ENCODE peak calls at places on chromosome 14, in six cellular contexts. G, X, Q, B, D and W are unnamed samples.
A peak's percentile ranks its signal among the peaks of the same experiment; 100 is the strongest.

GRCh38 chr14:70118064-70118463 is 70.7 kb downstream of the SLC8A3 start:
- DNase-seq in G (no peak), Q (no peak), X (no peak), D (no peak), B (no peak), W (no peak)

GRCh38 chr14:61811882-61812346 is 49.7 kb downstream of the SNAPC1 start:
- DNase-seq in Q (no peak), G (no peak), D (no peak), X (no peak), B (no peak), W (no peak)

GRCh38 chr14:95514131-95515079 is 2.0 kb downstream of the SYNE3 start:
- DNase-seq in Q (no peak), B (no peak), D (no peak), G (no peak), X (no peak), W (no peak)

GRCh38 chr14:104107611-104108569 is 22.4 kb downstream of the ASPG start:
- DNase-seq in X (peak; percentile 17), B (no peak), G (peak; percentile 47), D (peak; percentile 61), Q (no peak), W (no peak)

GRCh38 chr14:42224053-42224888 is 617.6 kb downstream of the LRFN5 start:
- DNase-seq in X (peak; percentile 37), G (no peak), D (peak; percentile 42), B (peak; percentile 5), Q (peak; percentile 60), W (peak; percentile 53)

GRCh38 chr14:50830932-50831703 is at the start of gene NIN:
- DNase-seq in B (no peak), X (peak; percentile 71), G (peak; percentile 87), Q (peak; percentile 33), D (peak; percentile 83), W (peak; percentile 54)

GRCh38 chr14:71324767-71325272 is 417.6 kb downstream of the PCNX1 start:
- DNase-seq in X (no peak), D (peak; percentile 37), Q (no peak), B (peak; percentile 89), G (no peak), W (no peak)

GRCh38 chr14:96094211-96094610 is 55.0 kb downstream of the C14orf132 start:
- DNase-seq in B (no peak), X (no peak), Q (no peak), D (no peak), G (no peak), W (no peak)

GRCh38 chr14:104580961-104581360 is 1.4 kb downstream of the C14orf180 start:
- DNase-seq in D (peak; percentile 56), B (no peak), G (peak; percentile 72), X (no peak), Q (no peak), W (no peak)

GRCh38 chr14:105255021-105255507 is 6.7 kb downstream of the BTBD6 start:
- DNase-seq in G (no peak), X (no peak), B (no peak), D (no peak), Q (no peak), W (no peak)

GRCh38 chr14:75522224-75522764 is at the start of gene BATF:
- DNase-seq in G (no peak), B (no peak), D (peak; percentile 53), X (no peak), Q (no peak), W (no peak)

GRCh38 chr14:50222061-50222613 is 9.2 kb downstream of the SOS2 start:
- DNase-seq in B (no peak), X (no peak), Q (no peak), D (no peak), G (no peak), W (no peak)

GRCh38 chr14:44620106-44621019 is 113.3 kb upstream of the FSCB start:
- DNase-seq in D (no peak), X (no peak), B (no peak), G (no peak), Q (no peak), W (no peak)

GRCh38 chr14:96920023-96920422 is 122.8 kb downstream of the VRK1 start:
- DNase-seq in G (no peak), Q (no peak), D (no peak), X (no peak), B (no peak), W (no peak)

GRCh38 chr14:90235179-90235976 is 21.0 kb upstream of the PSMC1 start:
- DNase-seq in B (no peak), Q (peak; percentile 13), D (peak; percentile 70), G (no peak), X (no peak), W (peak; percentile 48)

GRCh38 chr14:73750161-73750901 is 36.1 kb upstream of the PNMA1 start:
- DNase-seq in G (no peak), B (no peak), Q (no peak), D (no peak), X (no peak), W (no peak)

GRCh38 chr14:34981743-34982420 is 910 bp upstream of the SRP54 start:
- DNase-seq in X (peak; percentile 26), Q (no peak), B (no peak), D (peak; percentile 35), G (no peak), W (peak; percentile 7)

GRCh38 chr14:34982421-34983147 is at the start of gene SRP54:
- DNase-seq in G (peak; percentile 100), X (peak; percentile 99), D (peak; percentile 100), B (peak; percentile 95), Q (peak; percentile 100), W (peak; percentile 95)

GRCh38 chr14:34980337-34980900 is 2.4 kb upstream of the SRP54 start:
- DNase-seq in G (no peak), D (no peak), B (no peak), X (no peak), Q (no peak), W (no peak)

GRCh38 chr14:34985740-34986139 is 2.9 kb downstream of the SRP54 start:
- DNase-seq in G (no peak), D (no peak), X (no peak), Q (no peak), B (no peak), W (no peak)

GRCh38 chr14:34983148-34983760 is 462 bp downstream of the SRP54 start:
- DNase-seq in B (no peak), G (peak; percentile 68), D (no peak), Q (no peak), X (no peak), W (no peak)
- TF ChIP-seq EP300 in B (no peak), G (no peak), D (no peak), Q (no peak), X (no peak), W (no peak)

GRCh38 chr14:21309238-21309636 is 29.4 kb downstream of the RPGRIP1 start:
- DNase-seq in D (no peak), Q (no peak), X (no peak), G (no peak), B (no peak), W (no peak)

GRCh38 chr14:21307641-21308040 is 27.8 kb downstream of the RPGRIP1 start:
- DNase-seq in B (no peak), X (no peak), D (no peak), Q (no peak), G (no peak), W (no peak)

GRCh38 chr14:21308132-21308478 is 28.2 kb downstream of the RPGRIP1 start:
- DNase-seq in D (no peak), X (no peak), B (no peak), Q (peak; percentile 89), G (no peak), W (no peak)

GRCh38 chr14:21309956-21310355 is 30.1 kb downstream of the RPGRIP1 start:
- DNase-seq in G (no peak), D (no peak), Q (no peak), X (no peak), B (no peak), W (no peak)

GRCh38 chr14:21308479-21309237 is 28.8 kb downstream of the RPGRIP1 start:
- DNase-seq in G (peak; percentile 77), X (peak; percentile 31), Q (peak; percentile 100), D (peak; percentile 90), B (peak; percentile 88), W (peak; percentile 29)
- TF ChIP-seq POLR2A in G (no peak), X (no peak), Q (peak; percentile 95), D (peak; percentile 84), B (peak; percentile 82), W (no peak)

DNA sequence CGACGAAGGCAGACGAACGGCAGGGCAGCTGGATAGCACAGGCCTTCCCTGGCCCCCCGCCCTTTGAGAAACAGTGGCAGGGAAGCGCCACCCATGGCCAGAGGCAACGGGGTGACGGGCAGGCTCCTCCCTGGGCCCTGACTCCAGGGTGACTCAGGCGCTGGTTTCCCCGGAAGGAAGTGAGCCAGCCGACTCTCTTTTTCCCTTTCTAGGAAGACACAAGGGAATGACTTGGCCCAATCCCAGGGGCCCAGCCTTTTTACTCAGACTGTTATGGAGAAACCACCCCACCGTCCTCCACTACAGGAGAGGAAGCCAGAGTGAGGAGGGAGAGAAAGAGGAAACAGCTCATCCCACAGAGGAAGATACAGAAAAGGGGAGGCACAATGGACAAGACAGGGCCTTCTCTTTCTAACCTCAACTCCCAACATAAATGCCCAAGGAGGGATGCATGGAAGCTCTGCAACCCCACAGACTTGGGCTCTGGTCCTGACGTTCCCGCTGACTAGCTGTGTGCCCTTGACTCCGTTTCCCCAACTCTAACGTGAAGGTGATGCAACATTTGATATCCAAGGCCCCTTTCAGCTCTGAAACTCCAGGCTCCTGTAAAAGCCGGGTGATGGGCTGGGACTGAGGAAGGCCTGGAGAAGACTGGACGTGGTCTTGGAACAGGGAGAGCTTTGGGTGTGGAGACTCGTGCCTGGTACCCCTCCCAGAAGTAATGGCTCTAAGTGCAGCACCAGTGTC is 27.9 kb downstream of the ACTN1 start:
- DNase-seq in Q (no peak), X (peak; percentile 94), B (no peak), G (peak; percentile 99), D (peak; percentile 86), W (peak; percentile 87)
- TF ChIP-seq EP300 in Q (no peak), X (no peak), B (no peak), G (peak; percentile 23), D (no peak), W (no peak)

DNA sequence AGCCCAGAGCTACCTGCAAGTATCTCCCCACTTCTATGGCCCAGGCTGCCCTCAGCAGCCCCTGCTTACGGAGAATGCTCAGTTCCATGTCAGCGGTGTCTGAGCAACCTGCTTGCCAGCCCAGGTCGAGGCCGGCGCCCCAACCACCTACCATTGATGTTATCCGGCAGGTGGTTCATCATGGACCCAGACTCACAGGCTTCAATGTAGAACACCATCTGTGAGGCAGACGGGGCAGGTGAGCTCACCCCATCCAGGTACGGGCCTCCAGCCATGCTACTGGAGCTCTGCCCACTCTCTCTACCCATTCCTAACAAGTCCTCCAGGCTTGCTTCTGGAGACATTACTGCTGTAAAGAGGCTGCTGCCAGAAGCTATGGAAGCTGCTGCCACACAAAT is 35.8 kb downstream of the LGMN start:
- DNase-seq in Q (no peak), D (no peak), B (no peak), G (no peak), X (no peak), W (no peak)
- TF ChIP-seq POLR2A in Q (no peak), D (no peak), B (no peak), G (no peak), X (no peak), W (no peak)

GRCh38 chr14:101408077-101408831 is 153.0 kb upstream of the DIO3 start:
- DNase-seq in Q (no peak), X (no peak), G (no peak), D (no peak), B (no peak), W (no peak)
- TF ChIP-seq EP300 in Q (no peak), X (no peak), G (no peak), D (no peak), B (no peak), W (no peak)

GRCh38 chr14:22836301-22837058 is at the start of gene MMP14:
- DNase-seq in D (peak; percentile 79), X (peak; percentile 86), Q (no peak), G (peak; percentile 94), B (no peak), W (peak; percentile 88)
- TF ChIP-seq POLR2A in D (peak; percentile 64), X (peak; percentile 73), Q (no peak), G (peak; percentile 90), B (peak; percentile 23), W (peak; percentile 70)